ENCODE peak calls at places on chromosomes 12 and 14, in four cellular contexts. One of them, this sample, is unnamed.

GRCh38 chr14:61152851-61153364 is 128.2 kb downstream of the TMEM30B start:
- DNase-seq in A549: no peak
- DNase-seq in prostate gland: no peak
- DNase-seq in tibial nerve: no peak
- DNase-seq in this sample: no peak

GRCh38 chr14:33618361-33619095 is 332.3 kb downstream of the EGLN3 start:
- DNase-seq in prostate gland: no peak
- DNase-seq in tibial nerve: no peak
- DNase-seq in A549: no peak
- DNase-seq in this sample: no peak

GRCh38 chr14:25667387-25667786 is 617.4 kb upstream of the STXBP6 start:
- DNase-seq in tibial nerve: no peak
- DNase-seq in prostate gland: no peak
- DNase-seq in A549: no peak
- DNase-seq in this sample: no peak

GRCh38 chr12:16369156-16369555 is 21.7 kb downstream of the MGST1 start:
- DNase-seq in A549: no peak
- DNase-seq in prostate gland: no peak
- DNase-seq in tibial nerve: no peak
- DNase-seq in this sample: no peak

GRCh38 chr12:87704374-87704773 is 324.8 kb downstream of the C12orf50 start:
- DNase-seq in tibial nerve: no peak
- DNase-seq in A549: no peak
- DNase-seq in prostate gland: no peak
- DNase-seq in this sample: no peak

GRCh38 chr12:6769003-6769389 is 2.8 kb downstream of the PTMS start:
- DNase-seq in prostate gland: peak; percentile 71
- DNase-seq in tibial nerve: no peak
- DNase-seq in A549: peak; percentile 54
- DNase-seq in this sample: no peak

GRCh38 chr14:63383776-63384367 is 65.1 kb upstream of the GPHB5 start:
- DNase-seq in A549: no peak
- DNase-seq in tibial nerve: no peak
- DNase-seq in prostate gland: no peak
- DNase-seq in this sample: no peak

GRCh38 chr12:64665506-64665905 is 55.2 kb downstream of the RASSF3 start:
- DNase-seq in prostate gland: no peak
- DNase-seq in A549: no peak
- DNase-seq in tibial nerve: no peak
- DNase-seq in this sample: no peak

GRCh38 chr14:98512501-98513251 is 759.3 kb downstream of the BCL11B start:
- DNase-seq in tibial nerve: no peak
- DNase-seq in prostate gland: no peak
- DNase-seq in A549: no peak
- DNase-seq in this sample: no peak

GRCh38 chr14:89684139-89684538 is 267.1 kb upstream of the FOXN3 start:
- DNase-seq in tibial nerve: no peak
- DNase-seq in A549: no peak
- DNase-seq in prostate gland: no peak
- DNase-seq in this sample: no peak

GRCh38 chr14:65184032-65184764 is 81.9 kb upstream of the MAX start:
- DNase-seq in tibial nerve: no peak
- DNase-seq in prostate gland: no peak
- DNase-seq in A549: peak; percentile 23
- DNase-seq in this sample: no peak

GRCh38 chr14:92625213-92625612 is 111.6 kb downstream of the RIN3 start:
- DNase-seq in A549: peak; percentile 65
- DNase-seq in prostate gland: no peak
- DNase-seq in tibial nerve: peak; percentile 34
- DNase-seq in this sample: no peak

GRCh38 chr14:98893675-98894074 is 378.3 kb downstream of the BCL11B start:
- DNase-seq in prostate gland: no peak
- DNase-seq in tibial nerve: no peak
- DNase-seq in A549: no peak
- DNase-seq in this sample: no peak

GRCh38 chr12:112904571-112904970 is 2.2 kb upstream of the OAS1 start:
- DNase-seq in prostate gland: no peak
- DNase-seq in A549: peak; percentile 81
- DNase-seq in tibial nerve: no peak
- DNase-seq in this sample: no peak

GRCh38 chr12:67981236-67982164 is 7.7 kb upstream of the IFNG-AS1 start:
- DNase-seq in A549: peak; percentile 33
- DNase-seq in tibial nerve: no peak
- DNase-seq in prostate gland: no peak
- DNase-seq in this sample: no peak

GRCh38 chr12:68264864-68265256 is 11.5 kb upstream of the IL22 start:
- DNase-seq in tibial nerve: no peak
- DNase-seq in A549: no peak
- DNase-seq in prostate gland: no peak
- DNase-seq in this sample: no peak

GRCh38 chr12:14264777-14265176 is 100.7 kb upstream of the ATF7IP start:
- DNase-seq in tibial nerve: no peak
- DNase-seq in prostate gland: no peak
- DNase-seq in A549: no peak
- DNase-seq in this sample: no peak

GRCh38 chr12:94458882-94459772 is 540 bp downstream of the CEP83 start:
- DNase-seq in A549: peak; percentile 13
- DNase-seq in prostate gland: no peak
- DNase-seq in tibial nerve: peak; percentile 6
- DNase-seq in this sample: no peak

GRCh38 chr14:51335521-51335920 is 95.5 kb downstream of the TMX1 start:
- DNase-seq in tibial nerve: peak; percentile 50
- DNase-seq in prostate gland: no peak
- DNase-seq in A549: no peak
- DNase-seq in this sample: no peak

GRCh38 chr12:47714823-47715386 is 9.1 kb upstream of the RPAP3 start:
- DNase-seq in tibial nerve: no peak
- DNase-seq in A549: no peak
- DNase-seq in prostate gland: no peak
- DNase-seq in this sample: no peak

GRCh38 chr12:70989232-70989631 is 68.7 kb upstream of the PTPRR start:
- DNase-seq in tibial nerve: no peak
- DNase-seq in prostate gland: no peak
- DNase-seq in A549: no peak
- DNase-seq in this sample: no peak

GRCh38 chr12:131095826-131096680 is 142.3 kb downstream of the ADGRD1 start:
- DNase-seq in tibial nerve: no peak
- DNase-seq in prostate gland: no peak
- DNase-seq in A549: no peak
- DNase-seq in this sample: peak; percentile 56

GRCh38 chr14:73751157-73751691 is 37.0 kb upstream of the PNMA1 start:
- DNase-seq in tibial nerve: no peak
- DNase-seq in prostate gland: no peak
- DNase-seq in A549: no peak
- DNase-seq in this sample: peak; percentile 79

GRCh38 chr14:50362791-50363733 is 33.6 kb downstream of the CDKL1 start:
- DNase-seq in A549: no peak
- DNase-seq in tibial nerve: no peak
- DNase-seq in prostate gland: no peak
- DNase-seq in this sample: peak; percentile 74

GRCh38 chr12:64781374-64782029 is 22.3 kb upstream of the GNS start:
- DNase-seq in A549: no peak
- DNase-seq in prostate gland: peak; percentile 23
- DNase-seq in tibial nerve: no peak
- DNase-seq in this sample: peak; percentile 77

GRCh38 chr14:65456247-65456646 is 43.7 kb downstream of the FUT8 start:
- DNase-seq in tibial nerve: no peak
- DNase-seq in prostate gland: no peak
- DNase-seq in A549: no peak
- DNase-seq in this sample: no peak

GRCh38 chr12:10554228-10554970 is 48.7 kb downstream of the EIF2S3B start:
- DNase-seq in A549: no peak
- DNase-seq in tibial nerve: no peak
- DNase-seq in prostate gland: no peak
- DNase-seq in this sample: no peak

GRCh38 chr12:6778571-6779550 is 6.5 kb downstream of the LAG3 start:
- DNase-seq in tibial nerve: peak; percentile 97
- DNase-seq in A549: peak; percentile 91
- DNase-seq in prostate gland: peak; percentile 98
- DNase-seq in this sample: peak; percentile 96

GRCh38 chr12:13613297-13613696 is 368.1 kb downstream of the GRIN2B start:
- DNase-seq in A549: no peak
- DNase-seq in prostate gland: no peak
- DNase-seq in tibial nerve: no peak
- DNase-seq in this sample: no peak

GRCh38 chr14:51859136-51859535 is 1.3 kb upstream of the GNG2 start:
- DNase-seq in prostate gland: no peak
- DNase-seq in A549: no peak
- DNase-seq in tibial nerve: no peak
- DNase-seq in this sample: no peak

GRCh38 chr12:18857656-18858055 is 119.7 kb downstream of the CAPZA3 start:
- DNase-seq in prostate gland: no peak
- DNase-seq in A549: no peak
- DNase-seq in tibial nerve: no peak
- DNase-seq in this sample: no peak

GRCh38 chr12:131915000-131915689 is 13.9 kb upstream of the PUS1 start:
- DNase-seq in A549: no peak
- DNase-seq in prostate gland: no peak
- DNase-seq in tibial nerve: no peak
- DNase-seq in this sample: no peak

GRCh38 chr12:103589517-103589916 is 2.4 kb downstream of the STAB2 start:
- DNase-seq in tibial nerve: no peak
- DNase-seq in prostate gland: no peak
- DNase-seq in A549: no peak
- DNase-seq in this sample: no peak

DNA sequence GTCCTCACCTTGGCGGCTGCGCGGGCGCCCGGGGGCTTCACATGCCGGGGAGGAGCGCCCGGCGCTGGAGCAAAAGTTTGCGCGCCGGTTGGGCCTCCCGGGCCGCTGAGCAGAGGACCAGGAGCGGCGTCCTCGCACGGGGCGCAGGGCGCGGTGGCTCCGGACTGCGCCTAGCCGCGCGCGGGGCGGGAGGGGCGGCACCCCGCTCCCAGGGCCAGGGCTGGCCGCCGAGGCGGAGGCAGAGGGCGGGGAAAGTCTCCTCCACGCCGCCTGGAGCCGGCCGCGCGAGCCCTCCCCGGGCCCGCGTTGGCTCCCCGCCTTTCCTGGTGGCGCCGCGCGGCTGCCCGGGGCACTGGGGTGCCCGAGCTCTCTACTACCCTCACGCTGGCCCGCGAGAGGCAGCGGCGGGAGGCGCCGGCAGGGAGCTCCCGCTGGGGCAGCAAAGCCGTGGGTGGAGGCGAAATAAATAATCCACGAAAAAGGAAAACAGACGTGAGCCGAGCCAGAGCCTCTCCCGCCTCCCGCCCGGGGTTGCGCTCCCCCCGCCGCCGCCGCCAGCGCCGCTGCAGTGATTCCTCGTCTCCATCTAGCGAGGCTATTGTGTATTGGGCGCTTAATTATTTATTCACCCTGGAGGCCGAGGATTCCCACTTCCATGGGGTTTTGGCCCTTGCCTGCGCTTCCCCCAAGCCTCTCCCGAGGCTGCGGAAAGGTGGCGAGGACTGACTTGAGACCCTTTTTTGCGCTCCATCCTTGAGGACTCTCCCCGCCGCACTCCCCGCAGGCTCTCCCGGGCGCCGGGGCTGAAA is 476 bp upstream of the PRIMA1 start:
- DNase-seq in tibial nerve: no peak
- DNase-seq in A549: peak; percentile 41
- DNase-seq in prostate gland: peak; percentile 40
- DNase-seq in this sample: no peak
- TF ChIP-seq CTCF in tibial nerve: peak; percentile 53
- TF ChIP-seq CTCF in A549: peak; percentile 32
- TF ChIP-seq CTCF in prostate gland: peak; percentile 26
- TF ChIP-seq CTCF in this sample: no peak

GRCh38 chr12:124685689-124685993 is 118.2 kb upstream of the NCOR2 start:
- DNase-seq in tibial nerve: no peak
- DNase-seq in A549: no peak
- DNase-seq in prostate gland: no peak
- DNase-seq in this sample: no peak
- H3K27ac ChIP-seq in tibial nerve: peak overlapping the region; percentile 93
- H3K27ac ChIP-seq in A549: peak overlapping the region; percentile 96
- H3K27ac ChIP-seq in prostate gland: peak overlapping the region; percentile 76
- H3K27ac ChIP-seq in this sample: no peak overlapping the region

GRCh38 chr14:104752338-104752734 is 611 bp upstream of the SIVA1 start:
- DNase-seq in A549: no peak
- DNase-seq in prostate gland: no peak
- DNase-seq in tibial nerve: no peak
- DNase-seq in this sample: no peak
- TF ChIP-seq POLR2A in A549: no peak
- TF ChIP-seq POLR2A in prostate gland: peak; percentile 47
- TF ChIP-seq POLR2A in tibial nerve: peak; percentile 28
- TF ChIP-seq POLR2A in this sample: no peak

DNA sequence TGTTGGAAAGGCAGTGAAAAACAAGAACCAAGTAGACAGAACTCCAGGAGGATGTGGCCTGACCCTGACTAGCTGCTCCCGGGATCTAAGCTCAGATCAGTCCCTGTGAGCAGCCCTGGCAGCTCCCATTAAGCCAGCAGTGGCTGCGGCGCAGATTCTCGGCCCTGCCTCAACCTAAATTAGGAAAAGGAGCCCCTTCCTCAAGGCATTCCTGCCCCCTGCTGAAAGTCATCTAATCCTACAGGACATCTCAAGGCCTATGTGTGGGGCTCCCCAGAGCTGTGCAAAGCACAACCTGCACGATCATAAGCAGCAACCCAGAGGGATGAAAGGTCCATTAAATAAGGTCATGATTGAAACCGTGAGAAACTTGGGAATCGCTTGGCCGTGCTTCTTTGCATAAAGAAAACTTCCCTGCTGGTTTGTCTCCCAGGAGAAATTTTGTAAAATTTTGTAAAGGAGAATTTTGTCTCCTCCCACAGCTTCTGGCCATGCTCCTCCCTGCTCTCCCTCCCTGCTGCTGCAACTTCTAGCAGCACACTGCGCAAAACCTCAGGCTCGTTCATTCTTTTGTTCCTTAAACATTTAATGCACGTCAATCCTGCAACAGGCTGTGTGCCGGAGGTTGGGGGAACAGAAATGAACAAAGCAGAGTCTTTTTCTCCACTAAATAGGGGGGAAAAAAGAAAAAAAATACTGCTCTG is 96.6 kb upstream of the SLC35F4 start:
- DNase-seq in tibial nerve: no peak
- DNase-seq in prostate gland: no peak
- DNase-seq in A549: no peak
- DNase-seq in this sample: no peak
- TF ChIP-seq CTCF in tibial nerve: no peak
- TF ChIP-seq CTCF in prostate gland: no peak
- TF ChIP-seq CTCF in A549: no peak
- TF ChIP-seq CTCF in this sample: no peak

GRCh38 chr12:11765421-11765816 is 115.9 kb downstream of the ETV6 start:
- DNase-seq in tibial nerve: no peak
- DNase-seq in A549: no peak
- DNase-seq in prostate gland: no peak
- DNase-seq in this sample: no peak
- H3K27ac ChIP-seq in tibial nerve: peak overlapping the region; percentile 82
- H3K27ac ChIP-seq in A549: no peak overlapping the region
- H3K27ac ChIP-seq in prostate gland: peak overlapping the region; percentile 60
- H3K27ac ChIP-seq in this sample: peak overlapping the region; percentile 93

This sample was measured in spleen.